ENCODE peak calls at places on chromosomes 16 and 17, in six cellular contexts. T, V, H, P, I and G are unnamed samples. For H3K27me3 and H3K9me3, the result is how much of the 10 kb centered on the place peaks cover.

GRCh38 chr17:64773836-64774761 is 112.0 kb upstream of the SMURF2 start:
- DNase-seq in T (peak), V (peak), H (peak), P (peak), I (peak), G (peak)

GRCh38 chr17:58332720-58333395 is 4.3 kb upstream of the TSPOAP1 start:
- DNase-seq in T (no peak), V (no peak), H (peak), P (no peak), I (no peak), G (no peak)

GRCh38 chr17:1366234-1366633 is 33.8 kb downstream of the YWHAE start:
- DNase-seq in T (no peak), V (no peak), H (no peak), P (no peak), I (no peak), G (no peak)

GRCh38 chr17:72706396-72706981 is 386.0 kb downstream of the SLC39A11 start:
- DNase-seq in T (no peak), V (no peak), H (no peak), P (no peak), I (no peak), G (no peak)

GRCh38 chr16:3909791-3910583 is 29.5 kb upstream of the CREBBP start:
- DNase-seq in T (no peak), V (no peak), H (peak), P (no peak), I (no peak), G (peak)

GRCh38 chr16:11325404-11326083 is 19.7 kb upstream of the RMI2 start:
- DNase-seq in T (no peak), V (no peak), H (no peak), P (no peak), I (no peak), G (no peak)

GRCh38 chr16:30458561-30459394 is 13.1 kb upstream of the SEPHS2 start:
- DNase-seq in T (no peak), V (no peak), H (peak), P (peak), I (peak), G (no peak)

GRCh38 chr16:23509763-23510153 is 536 bp downstream of the GGA2 start:
- DNase-seq in T (peak), V (no peak), H (no peak), P (no peak), I (peak), G (no peak)

DNA sequence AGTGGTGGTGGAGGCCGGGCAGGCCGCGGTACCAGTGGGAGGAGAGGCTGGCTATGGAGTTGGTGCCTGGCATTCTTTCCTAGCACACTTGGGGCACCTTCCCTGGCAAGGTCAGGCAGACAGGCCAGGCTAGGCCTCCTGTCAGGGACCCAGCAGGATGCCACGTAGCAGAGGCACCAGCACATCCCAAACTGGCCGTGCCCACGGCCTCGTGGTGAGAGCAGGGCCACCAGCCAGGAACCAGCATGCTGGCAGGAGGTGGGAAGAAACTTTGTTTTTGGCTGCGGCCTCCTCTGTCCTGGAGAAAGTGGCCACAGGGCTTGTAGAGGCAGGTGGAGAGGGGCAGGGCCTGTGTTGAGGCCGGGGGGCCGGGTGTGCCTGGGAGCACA is 57.6 kb upstream of the CBFA2T3 start:
- DNase-seq in T (no peak), V (no peak), H (no peak), P (no peak), I (no peak), G (peak)
- H3K27me3 ChIP-seq in T (under half), V (half or more), H (under half), P (under half), I (under half), G (under half)

GRCh38 chr16:64696872-64697271 is 425.0 kb downstream of the CDH11 start:
- DNase-seq in T (no peak), V (no peak), H (no peak), P (no peak), I (no peak), G (no peak)
- H3K9me3 ChIP-seq in T (under half), V (under half), H (under half), P (under half), I (under half), G (under half)

DNA sequence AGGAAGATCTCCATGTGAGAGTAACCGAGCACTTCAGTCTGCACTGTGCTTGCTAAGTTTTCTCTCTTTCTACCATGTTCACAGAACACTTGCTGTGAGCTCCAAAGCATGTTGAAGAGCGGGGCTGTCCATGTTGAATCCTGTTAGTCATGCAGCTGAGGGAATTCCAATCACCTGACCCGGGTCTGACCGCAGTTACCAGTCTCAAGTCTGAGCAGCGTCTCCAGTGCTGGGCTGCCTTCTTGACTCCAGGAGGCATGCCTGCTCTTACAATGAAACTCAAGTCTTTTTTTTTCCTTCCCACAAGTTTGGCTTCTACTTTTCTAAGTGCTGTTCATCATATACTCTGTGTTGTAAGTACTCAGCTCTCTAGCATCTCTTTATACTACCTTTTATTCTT is 44.3 kb downstream of the HOXB1 start:
- DNase-seq in T (peak), V (no peak), H (no peak), P (no peak), I (no peak), G (peak)
- H3K27ac ChIP-seq in T (no peak), V (no peak), H (no peak), P (no peak), I (no peak), G (peak)

GRCh38 chr16:87551487-87551886 is 50.8 kb upstream of the JPH3 start:
- DNase-seq in T (no peak), V (no peak), H (no peak), P (no peak), I (no peak), G (no peak)

GRCh38 chr16:87554754-87555427 is 47.4 kb upstream of the JPH3 start:
- DNase-seq in T (no peak), V (no peak), H (no peak), P (no peak), I (no peak), G (no peak)

GRCh38 chr16:87552072-87552718 is 50.1 kb upstream of the JPH3 start:
- DNase-seq in T (no peak), V (no peak), H (no peak), P (no peak), I (no peak), G (no peak)

GRCh38 chr16:87552772-87553171 is 49.5 kb upstream of the JPH3 start:
- DNase-seq in T (no peak), V (no peak), H (no peak), P (no peak), I (no peak), G (no peak)

DNA sequence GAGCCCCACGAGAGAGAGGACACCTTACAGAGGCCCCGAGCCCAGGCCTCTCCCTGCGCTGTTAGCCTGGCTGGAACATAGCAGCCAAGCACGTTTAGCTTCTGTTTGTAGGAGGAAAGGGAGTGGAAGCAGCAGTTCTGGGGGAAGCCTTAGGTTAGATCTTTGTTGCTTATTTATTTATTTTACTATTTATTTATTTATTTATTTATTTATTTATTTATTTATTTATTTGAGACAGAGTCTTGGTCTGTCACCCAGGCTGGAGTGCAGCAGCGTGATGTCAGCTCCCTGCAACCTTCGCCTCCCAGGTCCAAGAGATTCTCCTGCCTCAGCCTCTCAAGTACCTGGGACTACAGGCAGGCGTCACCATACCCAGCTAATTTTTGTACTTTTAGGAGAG is 49.1 kb upstream of the JPH3 start:
- DNase-seq in T (no peak), V (no peak), H (no peak), P (no peak), I (no peak), G (no peak)
- H3K27me3 ChIP-seq in T (under half), V (under half), H (under half), P (under half), I (under half), G (under half)

DNA sequence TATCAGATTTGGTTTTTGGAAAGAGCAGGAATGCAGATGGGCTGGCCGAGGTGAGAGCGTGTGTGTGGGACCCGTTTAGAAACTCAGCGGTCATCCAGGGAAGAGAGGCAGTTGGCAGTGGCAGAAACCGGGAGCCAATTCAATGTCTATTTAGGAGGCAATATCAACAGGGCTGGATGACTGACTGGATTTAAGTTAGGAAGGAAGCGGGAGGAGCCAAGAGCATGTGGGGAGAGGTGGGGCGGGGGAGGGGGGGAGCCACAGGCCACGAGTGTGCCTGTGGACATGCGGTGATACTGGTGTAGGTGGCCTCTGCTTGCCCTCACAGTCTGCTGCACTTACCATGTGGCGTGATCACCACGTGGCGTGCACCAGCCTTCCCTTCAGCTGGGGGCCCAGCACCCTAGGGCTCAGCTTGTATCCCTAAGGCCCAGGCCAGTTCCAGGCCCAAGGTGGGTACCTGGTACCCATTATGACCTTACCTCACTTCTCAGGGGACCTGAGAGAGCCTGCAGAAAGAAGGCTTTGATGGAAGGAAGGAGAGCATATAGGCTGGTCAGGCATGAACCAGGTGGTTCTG is 10.8 kb upstream of the TPPP3 start:
- DNase-seq in T (no peak), V (no peak), H (no peak), P (no peak), I (no peak), G (no peak)
- H3K9me3 ChIP-seq in T (under half), V (under half), H (under half), P (under half), I (under half), G (under half)

DNA sequence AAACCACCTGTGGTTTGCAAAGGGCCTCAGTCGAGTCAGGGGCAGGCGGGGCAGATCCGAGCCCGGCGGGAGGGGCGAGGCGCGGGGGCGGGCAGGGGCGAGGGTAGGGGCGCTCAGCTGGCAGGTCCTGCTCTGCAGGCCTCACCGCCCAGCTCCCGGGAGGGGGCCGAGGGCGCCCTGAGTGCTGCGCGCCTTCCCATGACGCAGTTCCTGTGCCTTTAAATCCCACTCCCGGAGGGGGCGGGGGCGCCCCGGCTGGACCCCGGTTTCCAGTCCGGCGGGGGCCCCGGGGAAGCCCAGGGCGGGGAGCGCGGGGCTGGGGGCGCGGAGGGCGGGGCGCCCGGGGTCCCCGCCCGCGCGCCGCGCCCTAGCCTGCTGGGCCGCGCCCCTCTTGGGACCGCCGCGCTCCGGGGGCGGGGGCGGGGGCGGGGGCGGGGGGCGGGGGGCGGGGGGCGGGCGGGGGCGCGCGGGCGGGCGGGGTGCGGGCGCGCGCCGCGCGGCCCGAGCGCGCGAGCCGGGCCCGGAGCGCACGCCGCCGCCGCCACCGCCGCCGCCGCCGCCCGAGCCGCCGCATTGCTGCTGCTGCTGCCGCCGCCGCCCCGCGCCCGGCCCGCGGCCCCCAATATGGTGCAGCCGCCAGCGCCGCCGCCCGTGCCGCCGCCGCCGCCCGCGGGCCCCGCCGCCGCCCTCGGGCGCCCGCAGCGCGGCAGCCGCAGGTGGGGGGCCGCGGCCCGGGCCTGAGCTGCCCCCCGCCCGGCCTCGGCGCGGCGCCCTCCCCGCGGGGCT is at the start of gene JPH3:
- DNase-seq in T (no peak), V (no peak), H (no peak), P (no peak), I (no peak), G (no peak)
- H3K27ac ChIP-seq in T (peak), V (no peak), H (no peak), P (no peak), I (no peak), G (no peak)

GRCh38 chr16:54287018-54287757 is 601 bp upstream of the IRX3 start:
- DNase-seq in T (no peak), V (no peak), H (peak), P (no peak), I (no peak), G (peak)

GRCh38 chr16:54288592-54289241 is 2.1 kb upstream of the IRX3 start:
- DNase-seq in T (no peak), V (no peak), H (no peak), P (no peak), I (no peak), G (no peak)

GRCh38 chr16:54289242-54290051 is 2.9 kb upstream of the IRX3 start:
- DNase-seq in T (peak), V (no peak), H (no peak), P (no peak), I (no peak), G (no peak)

GRCh38 chr16:54286330-54287017 is at the start of gene IRX3:
- DNase-seq in T (peak), V (peak), H (peak), P (peak), I (no peak), G (peak)

DNA sequence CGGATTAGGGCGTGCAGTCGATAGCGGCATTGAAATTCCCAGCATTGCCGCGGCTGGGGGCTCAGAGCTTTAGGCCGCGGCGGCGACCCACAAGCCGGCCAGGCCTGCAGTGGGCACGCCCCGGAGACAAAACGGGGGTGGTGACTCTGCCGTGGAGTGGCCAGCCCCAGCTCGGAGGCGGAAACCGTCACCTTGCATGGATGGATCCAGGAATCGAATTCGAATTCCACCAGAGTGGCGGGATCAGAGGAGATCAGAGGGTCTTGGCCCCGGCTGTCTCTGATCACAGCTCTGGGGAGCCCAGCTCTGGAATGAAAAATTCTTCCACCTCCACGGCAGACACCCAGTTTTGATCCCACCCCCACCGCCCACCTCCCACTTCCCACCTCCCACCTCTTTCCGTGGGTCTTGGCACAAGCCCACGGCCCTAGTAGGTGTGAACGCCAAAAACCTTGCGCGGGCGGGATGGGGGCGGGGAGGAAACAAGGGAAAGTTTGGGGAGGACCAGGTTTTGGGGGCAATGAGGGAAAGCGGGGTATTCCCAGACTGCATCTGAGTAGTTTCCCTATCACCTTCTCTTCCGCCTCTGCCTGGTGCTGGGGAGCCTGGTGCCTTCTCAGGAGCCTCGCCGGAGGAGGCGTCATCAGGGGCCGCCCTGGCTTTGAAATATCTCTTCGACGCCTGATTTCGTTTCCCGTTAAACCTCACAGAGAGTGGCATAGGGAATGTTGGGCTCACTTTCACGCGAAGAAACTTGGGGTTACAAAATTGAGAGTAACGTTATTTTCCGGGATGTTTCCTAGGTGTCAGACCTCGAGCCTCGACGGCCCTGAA is 1.4 kb upstream of the IRX3 start:
- DNase-seq in T (no peak), V (no peak), H (peak), P (no peak), I (no peak), G (no peak)
- H3K27me3 ChIP-seq in T (under half), V (under half), H (half or more), P (half or more), I (half or more), G (under half)

GRCh38 chr16:35431829-35432663 is 1972.6 kb downstream of the TP53TG3F start:
- DNase-seq in T (no peak), V (no peak), H (peak), P (no peak), I (no peak), G (no peak)
- H3K9me3 ChIP-seq in T (under half), V (under half), H (under half), P (under half), I (under half), G (under half)

DNA sequence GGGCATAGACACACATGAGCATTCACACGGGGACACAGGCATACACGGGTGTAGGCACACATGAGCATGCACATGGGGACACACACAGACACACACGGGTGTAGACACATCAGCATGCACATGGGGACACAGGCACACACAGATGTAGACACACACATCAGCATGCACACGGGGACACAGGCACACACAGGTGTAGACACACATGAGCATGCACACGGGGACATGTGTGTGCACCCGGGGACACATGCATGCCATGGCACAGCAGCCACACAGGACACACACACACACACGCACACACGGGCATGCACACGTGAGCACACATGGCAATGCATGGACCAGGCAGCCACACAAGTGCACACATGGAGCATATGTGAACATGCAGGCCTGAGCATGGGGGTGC is 5.2 kb upstream of the DCXR start:
- DNase-seq in T (no peak), V (no peak), H (no peak), P (no peak), I (no peak), G (no peak)
- H3K27ac ChIP-seq in T (no peak), V (no peak), H (no peak), P (no peak), I (no peak), G (no peak)

GRCh38 chr16:86571197-86571915 is 4.7 kb downstream of the FOXC2 start:
- DNase-seq in T (no peak), V (peak), H (no peak), P (no peak), I (no peak), G (no peak)

GRCh38 chr16:86572041-86572521 is 5.5 kb downstream of the FOXC2 start:
- DNase-seq in T (no peak), V (peak), H (no peak), P (no peak), I (no peak), G (no peak)

GRCh38 chr16:86573646-86574508 is 4.5 kb upstream of the FOXL1 start:
- DNase-seq in T (no peak), V (peak), H (no peak), P (no peak), I (no peak), G (no peak)

GRCh38 chr16:86573215-86573614 is 5.1 kb upstream of the FOXL1 start:
- DNase-seq in T (no peak), V (no peak), H (no peak), P (no peak), I (no peak), G (no peak)

DNA sequence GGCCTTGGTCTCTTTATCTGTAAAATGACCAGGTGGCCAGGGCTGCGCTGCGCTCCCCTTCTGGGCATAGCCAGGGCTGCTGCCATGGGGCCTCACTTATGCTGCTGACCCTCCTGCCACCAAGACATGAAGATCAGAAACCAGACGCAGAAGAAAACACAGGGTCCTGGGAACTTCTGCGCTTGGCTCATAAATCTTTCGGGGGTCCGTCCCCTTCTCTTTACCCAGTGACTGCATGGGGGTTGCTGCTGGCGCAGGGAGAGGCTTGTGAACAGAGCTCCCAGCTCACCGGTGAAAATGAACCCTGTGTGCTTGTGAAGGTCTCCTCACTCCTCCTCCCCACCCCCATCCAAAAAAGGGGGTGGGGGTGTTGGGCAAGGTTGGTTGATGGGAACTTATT is 5.7 kb upstream of the FOXL1 start:
- DNase-seq in T (no peak), V (peak), H (no peak), P (no peak), I (no peak), G (no peak)
- H3K27me3 ChIP-seq in T (half or more), V (under half), H (half or more), P (half or more), I (half or more), G (under half)